ENCODE peak calls at places on chromosomes 1 and 21, in seven cellular contexts. Y is RWPE1, J is sigmoid colon, G is neural crest cell, E is astrocyte of the spinal cord, I is astrocyte, O is foreskin fibroblast. P is an unnamed sample.

GRCh38 chr1:223142269-223142668 is 779 bp downstream of the TLR5 start:
- DNase-seq in Y (no peak), J (peak; percentile 56), G (no peak), E (no peak), I (no peak), O (no peak), P (no peak)

GRCh38 chr1:116987256-116987555 is 14.4 kb upstream of the CD101 start:
- DNase-seq in Y (no peak), J (no peak), G (no peak), E (no peak), I (no peak), O (no peak), P (no peak)

GRCh38 chr1:236273358-236273757 is 8.4 kb downstream of the ERO1B start:
- DNase-seq in Y (no peak), J (no peak), G (no peak), E (no peak), I (no peak), O (no peak), P (no peak)

GRCh38 chr1:109040627-109041613 is 982 bp downstream of the WDR47 start:
- DNase-seq in Y (peak; percentile 8), J (no peak), G (peak; percentile 26), E (peak; percentile 34), I (no peak), O (peak; percentile 52), P (peak; percentile 54)

GRCh38 chr1:178536844-178537371 is 24.0 kb downstream of the TEX35 start:
- DNase-seq in Y (peak; percentile 86), J (peak; percentile 79), G (no peak), E (peak; percentile 97), I (peak; percentile 98), O (peak; percentile 99), P (no peak)

GRCh38 chr1:174367892-174368291 is 79.9 kb upstream of the GPR52 start:
- DNase-seq in Y (no peak), J (no peak), G (no peak), E (no peak), I (no peak), O (no peak), P (no peak)

GRCh38 chr1:156356875-156357534 is 12.0 kb upstream of the RHBG start:
- DNase-seq in Y (peak; percentile 89), J (no peak), G (peak; percentile 41), E (no peak), I (no peak), O (peak; percentile 14), P (peak; percentile 73)

GRCh38 chr1:179831852-179832699 is 45.5 kb downstream of the TOR1AIP2 start:
- DNase-seq in Y (no peak), J (no peak), G (no peak), E (peak; percentile 30), I (peak; percentile 62), O (no peak), P (no peak)

GRCh38 chr21:45544449-45545235 is 2.4 kb upstream of the SLC19A1 start:
- DNase-seq in Y (no peak), J (peak; percentile 62), G (no peak), E (no peak), I (no peak), O (no peak), P (peak; percentile 10)

GRCh38 chr1:15937706-15938168 is 38.2 kb downstream of the ZBTB17 start:
- DNase-seq in Y (no peak), J (peak; percentile 62), G (no peak), E (peak; percentile 74), I (no peak), O (peak; percentile 63), P (no peak)

GRCh38 chr1:7521803-7522202 is 249.3 kb upstream of the VAMP3 start:
- DNase-seq in Y (no peak), J (no peak), G (no peak), E (no peak), I (peak; percentile 37), O (no peak), P (no peak)

GRCh38 chr1:185786524-185786923 is 52.3 kb downstream of the HMCN1 start:
- DNase-seq in Y (no peak), J (no peak), G (no peak), E (peak; percentile 30), I (peak; percentile 65), O (peak; percentile 4), P (no peak)

GRCh38 chr1:225919906-225920305 is 4.1 kb downstream of the PYCR2 start:
- DNase-seq in Y (peak; percentile 93), J (peak; percentile 92), G (no peak), E (peak; percentile 85), I (peak; percentile 86), O (peak; percentile 92), P (no peak)

GRCh38 chr1:41471658-41472057 is 12.8 kb downstream of the EDN2 start:
- DNase-seq in Y (no peak), J (no peak), G (no peak), E (no peak), I (no peak), O (no peak), P (no peak)

GRCh38 chr1:52355847-52356505 is 10.0 kb downstream of the CC2D1B start:
- DNase-seq in Y (no peak), J (no peak), G (no peak), E (no peak), I (no peak), O (no peak), P (no peak)

GRCh38 chr21:16913010-16913409 is 599.8 kb upstream of the CXADR start:
- DNase-seq in Y (no peak), J (no peak), G (no peak), E (no peak), I (no peak), O (no peak), P (no peak)

GRCh38 chr1:66395202-66396061 is 138.5 kb upstream of the SGIP1 start:
- DNase-seq in Y (no peak), J (no peak), G (no peak), E (no peak), I (no peak), O (no peak), P (no peak)

GRCh38 chr21:34630536-34631143 is 15.7 kb upstream of the RCAN1 start:
- DNase-seq in Y (peak; percentile 60), J (no peak), G (peak; percentile 19), E (peak; percentile 60), I (peak; percentile 13), O (peak; percentile 80), P (peak; percentile 69)

GRCh38 chr21:15000076-15000475 is 64.7 kb downstream of the NRIP1 start:
- DNase-seq in Y (no peak), J (no peak), G (no peak), E (peak; percentile 81), I (peak; percentile 86), O (peak; percentile 42), P (no peak)

GRCh38 chr1:240099329-240099728 is 7.6 kb downstream of the FMN2 start:
- DNase-seq in Y (no peak), J (no peak), G (no peak), E (no peak), I (no peak), O (peak; percentile 27), P (no peak)

GRCh38 chr1:243903904-243904303 is 53.9 kb upstream of the AKT3 start:
- DNase-seq in Y (no peak), J (no peak), G (no peak), E (peak; percentile 48), I (no peak), O (peak; percentile 65), P (no peak)

GRCh38 chr21:31730687-31731111 is 1.2 kb downstream of the SCAF4 start:
- DNase-seq in Y (peak; percentile 41), J (no peak), G (no peak), E (peak; percentile 30), I (peak; percentile 23), O (no peak), P (no peak)

GRCh38 chr1:154760469-154760933 is 109.6 kb downstream of the KCNN3 start:
- DNase-seq in Y (peak; percentile 68), J (peak; percentile 68), G (peak; percentile 68), E (no peak), I (no peak), O (peak; percentile 12), P (peak; percentile 90)

GRCh38 chr1:152774875-152775274 is at the start of gene LCE1F:
- DNase-seq in Y (no peak), J (no peak), G (no peak), E (no peak), I (no peak), O (no peak), P (no peak)

GRCh38 chr1:152770411-152770810 is 4.5 kb upstream of the LCE1F start:
- DNase-seq in Y (no peak), J (no peak), G (no peak), E (no peak), I (no peak), O (peak; percentile 27), P (no peak)

GRCh38 chr1:152777510-152778137 is 2.7 kb downstream of the LCE1F start:
- DNase-seq in Y (no peak), J (no peak), G (no peak), E (no peak), I (no peak), O (no peak), P (peak; percentile 59)

GRCh38 chr1:152776361-152776760 is 1.4 kb downstream of the LCE1F start:
- DNase-seq in Y (no peak), J (no peak), G (no peak), E (no peak), I (no peak), O (no peak), P (no peak)
- TF ChIP-seq CTCF in Y (no peak), J (no peak), G (no peak), E (no peak), I (no peak), O (no peak), P (no peak)

GRCh38 chr1:94240822-94241221 is 3.4 kb upstream of the ARHGAP29 start:
- DNase-seq in Y (no peak), J (no peak), G (no peak), E (no peak), I (no peak), O (no peak), P (no peak)
- TF ChIP-seq CTCF in Y (no peak), J (no peak), G (peak; percentile 64), E (peak; percentile 60), I (peak; percentile 38), O (no peak), P (no peak)

GRCh38 chr1:71080782-71081696 is at the start of gene ZRANB2:
- DNase-seq in Y (peak; percentile 95), J (peak; percentile 89), G (peak; percentile 76), E (peak; percentile 96), I (peak; percentile 92), O (peak; percentile 95), P (peak; percentile 88)
- TF ChIP-seq CTCF in Y (peak; percentile 81), J (peak; percentile 62), G (peak; percentile 73), E (peak; percentile 73), I (peak; percentile 68), O (peak; percentile 67), P (peak; percentile 30)

GRCh38 chr1:11675362-11675761 is 5.6 kb downstream of the MAD2L2 start:
- DNase-seq in Y (no peak), J (no peak), G (no peak), E (no peak), I (no peak), O (no peak), P (no peak)

GRCh38 chr1:11674488-11674887 is 6.5 kb downstream of the MAD2L2 start:
- DNase-seq in Y (no peak), J (no peak), G (no peak), E (no peak), I (no peak), O (no peak), P (no peak)

GRCh38 chr1:11673089-11673769 is 7.7 kb downstream of the MAD2L2 start:
- DNase-seq in Y (no peak), J (no peak), G (no peak), E (no peak), I (no peak), O (no peak), P (no peak)

GRCh38 chr1:11678442-11678841 is 2.5 kb downstream of the MAD2L2 start:
- DNase-seq in Y (no peak), J (no peak), G (no peak), E (no peak), I (no peak), O (no peak), P (no peak)

GRCh38 chr1:11676386-11677103 is 4.4 kb downstream of the MAD2L2 start:
- DNase-seq in Y (no peak), J (no peak), G (no peak), E (no peak), I (no peak), O (no peak), P (no peak)
- TF ChIP-seq CTCF in Y (no peak), J (no peak), G (no peak), E (no peak), I (no peak), O (no peak), P (no peak)

P was measured in GM20000.